ENCODE peak calls at places on chromosomes 11 and 22, in seven cellular contexts. One of them, this sample, is unnamed.

GRCh38 chr22:19880786-19881569 is 26.3 kb upstream of the GNB1L start:
- DNase-seq in thoracic aorta: no peak
- DNase-seq in HCT116: peak; percentile 41
- DNase-seq in cardiac muscle cell: peak; percentile 56
- DNase-seq in Peyer's patch: peak; percentile 51
- DNase-seq in colonic mucosa: peak; percentile 22
- DNase-seq in brain microvascular endothelial cell: peak; percentile 98
- DNase-seq in this sample: no peak

GRCh38 chr11:125591659-125592304 is 870 bp upstream of the STT3A start:
- DNase-seq in colonic mucosa: peak; percentile 47
- DNase-seq in thoracic aorta: peak; percentile 4
- DNase-seq in brain microvascular endothelial cell: peak; percentile 17
- DNase-seq in Peyer's patch: peak; percentile 63
- DNase-seq in HCT116: no peak
- DNase-seq in cardiac muscle cell: peak; percentile 51
- DNase-seq in this sample: peak; percentile 50

GRCh38 chr11:104151404-104152204 is 12.3 kb downstream of the PDGFD start:
- DNase-seq in colonic mucosa: no peak
- DNase-seq in Peyer's patch: no peak
- DNase-seq in thoracic aorta: no peak
- DNase-seq in cardiac muscle cell: no peak
- DNase-seq in brain microvascular endothelial cell: no peak
- DNase-seq in HCT116: peak; percentile 16
- DNase-seq in this sample: no peak

GRCh38 chr22:31556627-31557203 is 60.4 kb downstream of the SFI1 start:
- DNase-seq in brain microvascular endothelial cell: peak; percentile 27
- DNase-seq in Peyer's patch: no peak
- DNase-seq in thoracic aorta: no peak
- DNase-seq in HCT116: peak; percentile 6
- DNase-seq in colonic mucosa: no peak
- DNase-seq in cardiac muscle cell: peak; percentile 44
- DNase-seq in this sample: no peak

GRCh38 chr22:29713156-29713715 is 6.6 kb upstream of the CABP7 start:
- DNase-seq in cardiac muscle cell: no peak
- DNase-seq in colonic mucosa: no peak
- DNase-seq in thoracic aorta: no peak
- DNase-seq in HCT116: no peak
- DNase-seq in brain microvascular endothelial cell: no peak
- DNase-seq in Peyer's patch: no peak
- DNase-seq in this sample: no peak

GRCh38 chr11:6586434-6587359 is 16.7 kb downstream of the RRP8 start:
- DNase-seq in brain microvascular endothelial cell: no peak
- DNase-seq in Peyer's patch: no peak
- DNase-seq in thoracic aorta: no peak
- DNase-seq in HCT116: no peak
- DNase-seq in cardiac muscle cell: no peak
- DNase-seq in colonic mucosa: peak; percentile 14
- DNase-seq in this sample: no peak

GRCh38 chr11:110147965-110148709 is 54.9 kb downstream of the ZC3H12C start:
- DNase-seq in thoracic aorta: no peak
- DNase-seq in cardiac muscle cell: no peak
- DNase-seq in brain microvascular endothelial cell: peak; percentile 87
- DNase-seq in Peyer's patch: no peak
- DNase-seq in colonic mucosa: no peak
- DNase-seq in HCT116: peak; percentile 12
- DNase-seq in this sample: no peak

GRCh38 chr11:12841946-12842630 is 167.0 kb upstream of the RASSF10 start:
- DNase-seq in thoracic aorta: no peak
- DNase-seq in cardiac muscle cell: no peak
- DNase-seq in brain microvascular endothelial cell: peak; percentile 75
- DNase-seq in colonic mucosa: no peak
- DNase-seq in Peyer's patch: no peak
- DNase-seq in HCT116: no peak
- DNase-seq in this sample: peak; percentile 71

GRCh38 chr22:46026907-46027218 is 49.9 kb upstream of the WNT7B start:
- DNase-seq in colonic mucosa: no peak
- DNase-seq in HCT116: no peak
- DNase-seq in cardiac muscle cell: no peak
- DNase-seq in thoracic aorta: no peak
- DNase-seq in Peyer's patch: no peak
- DNase-seq in brain microvascular endothelial cell: no peak
- DNase-seq in this sample: no peak

GRCh38 chr11:41400124-41400523 is 59.3 kb downstream of the LRRC4C start:
- DNase-seq in cardiac muscle cell: no peak
- DNase-seq in thoracic aorta: no peak
- DNase-seq in brain microvascular endothelial cell: no peak
- DNase-seq in HCT116: no peak
- DNase-seq in colonic mucosa: no peak
- DNase-seq in Peyer's patch: no peak
- DNase-seq in this sample: no peak

GRCh38 chr11:6321961-6322362 is 1.7 kb upstream of the CAVIN3 start:
- DNase-seq in Peyer's patch: no peak
- DNase-seq in colonic mucosa: no peak
- DNase-seq in cardiac muscle cell: peak; percentile 5
- DNase-seq in HCT116: peak; percentile 52
- DNase-seq in brain microvascular endothelial cell: peak; percentile 11
- DNase-seq in thoracic aorta: no peak
- DNase-seq in this sample: no peak

GRCh38 chr11:69274531-69275016 is 19.4 kb upstream of the MYEOV start:
- DNase-seq in thoracic aorta: no peak
- DNase-seq in brain microvascular endothelial cell: no peak
- DNase-seq in Peyer's patch: peak; percentile 66
- DNase-seq in HCT116: no peak
- DNase-seq in colonic mucosa: peak; percentile 90
- DNase-seq in cardiac muscle cell: no peak
- DNase-seq in this sample: no peak

GRCh38 chr11:110479070-110479444 is 49.3 kb downstream of the FDX1 start:
- DNase-seq in colonic mucosa: no peak
- DNase-seq in Peyer's patch: no peak
- DNase-seq in HCT116: no peak
- DNase-seq in brain microvascular endothelial cell: no peak
- DNase-seq in cardiac muscle cell: no peak
- DNase-seq in thoracic aorta: no peak
- DNase-seq in this sample: no peak

GRCh38 chr11:8812438-8812837 is 98.6 kb upstream of the AKIP1 start:
- DNase-seq in colonic mucosa: no peak
- DNase-seq in cardiac muscle cell: no peak
- DNase-seq in HCT116: no peak
- DNase-seq in thoracic aorta: no peak
- DNase-seq in brain microvascular endothelial cell: no peak
- DNase-seq in Peyer's patch: no peak
- DNase-seq in this sample: no peak

GRCh38 chr11:61007383-61007970 is 36.0 kb downstream of the CD6 start:
- DNase-seq in colonic mucosa: peak; percentile 36
- DNase-seq in brain microvascular endothelial cell: no peak
- DNase-seq in Peyer's patch: no peak
- DNase-seq in HCT116: no peak
- DNase-seq in cardiac muscle cell: peak; percentile 50
- DNase-seq in thoracic aorta: no peak
- DNase-seq in this sample: no peak

GRCh38 chr11:110076388-110076965 is 16.7 kb upstream of the ZC3H12C start:
- DNase-seq in thoracic aorta: no peak
- DNase-seq in brain microvascular endothelial cell: no peak
- DNase-seq in Peyer's patch: peak; percentile 75
- DNase-seq in cardiac muscle cell: no peak
- DNase-seq in HCT116: no peak
- DNase-seq in colonic mucosa: peak; percentile 78
- DNase-seq in this sample: no peak

GRCh38 chr11:31817621-31818493 is 6.7 kb upstream of the PAX6 start:
- DNase-seq in thoracic aorta: no peak
- DNase-seq in colonic mucosa: no peak
- DNase-seq in cardiac muscle cell: no peak
- DNase-seq in HCT116: no peak
- DNase-seq in brain microvascular endothelial cell: no peak
- DNase-seq in Peyer's patch: no peak
- DNase-seq in this sample: peak; percentile 57
- H3K27me3 ChIP-seq in thoracic aorta: peaks cover 43% of the 10 kb centered on the region
- H3K27me3 ChIP-seq in colonic mucosa: peaks cover 98% of the 10 kb centered on the region
- H3K27me3 ChIP-seq in cardiac muscle cell: peaks cover 100% of the 10 kb centered on the region
- H3K27me3 ChIP-seq in HCT116: no peaks in the 10 kb centered on the region
- H3K27me3 ChIP-seq in brain microvascular endothelial cell: peaks cover 96% of the 10 kb centered on the region
- H3K27me3 ChIP-seq in Peyer's patch: peaks cover 79% of the 10 kb centered on the region
- H3K27me3 ChIP-seq in this sample: peaks cover 9% of the 10 kb centered on the region

DNA sequence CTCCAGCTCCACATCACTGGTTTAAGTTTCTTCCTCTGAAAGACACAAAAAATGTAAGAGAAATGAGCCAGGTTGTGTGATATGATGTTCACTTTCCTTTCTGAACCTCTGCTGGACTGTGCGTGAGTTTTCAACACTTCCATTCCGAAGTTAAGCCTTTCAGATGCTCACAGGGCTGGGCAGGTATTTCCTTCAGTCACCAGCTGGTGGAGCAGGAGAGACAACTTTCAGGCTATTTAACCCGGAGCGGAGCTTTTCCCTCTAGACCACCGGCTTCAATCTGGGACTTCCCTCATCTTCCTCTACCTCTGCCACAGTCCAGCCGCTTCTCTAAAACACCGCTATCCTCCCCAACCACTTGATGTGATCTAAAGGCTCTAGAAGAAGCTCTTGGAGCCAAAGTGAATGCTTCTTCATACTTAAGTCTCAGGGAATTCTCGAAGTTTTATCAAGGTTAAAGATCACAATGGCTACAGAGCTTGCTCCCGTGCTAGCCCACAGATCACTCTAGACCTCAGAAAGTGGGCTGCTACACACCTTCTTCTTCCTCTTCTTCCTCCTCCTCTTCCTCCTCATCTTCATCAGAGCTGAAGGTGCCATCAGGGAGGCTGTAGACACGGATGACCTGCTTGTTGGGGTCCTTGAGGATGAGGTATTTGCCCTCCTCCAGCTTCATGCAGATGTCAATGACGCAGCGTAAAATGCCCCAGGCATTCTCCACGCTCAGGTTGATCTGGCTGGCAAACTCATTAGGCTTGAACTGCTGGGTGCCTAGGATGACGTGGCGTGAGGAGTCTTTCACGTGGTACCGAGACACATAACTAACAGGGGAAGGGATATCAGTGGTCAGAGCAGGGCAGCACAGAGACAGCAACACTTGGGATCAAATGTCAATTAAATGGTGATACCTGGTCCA is 4.4 kb upstream of the FOXRED2 start:
- DNase-seq in Peyer's patch: peak; percentile 67
- DNase-seq in colonic mucosa: peak; percentile 48
- DNase-seq in brain microvascular endothelial cell: peak; percentile 51
- DNase-seq in HCT116: no peak
- DNase-seq in thoracic aorta: no peak
- DNase-seq in cardiac muscle cell: peak; percentile 66
- DNase-seq in this sample: peak; percentile 60
- H3K36me3 ChIP-seq in Peyer's patch: peaks cover 2% of the 10 kb centered on the region
- H3K36me3 ChIP-seq in colonic mucosa: peaks cover 31% of the 10 kb centered on the region
- H3K36me3 ChIP-seq in brain microvascular endothelial cell: peaks cover 61% of the 10 kb centered on the region
- H3K36me3 ChIP-seq in HCT116: peaks cover 53% of the 10 kb centered on the region
- H3K36me3 ChIP-seq in thoracic aorta: peaks cover 53% of the 10 kb centered on the region
- H3K36me3 ChIP-seq in cardiac muscle cell: peaks cover 49% of the 10 kb centered on the region
- H3K36me3 ChIP-seq in this sample: no peaks in the 10 kb centered on the region

GRCh38 chr11:94738746-94739145 is 29.4 kb upstream of the AMOTL1 start:
- DNase-seq in colonic mucosa: no peak
- DNase-seq in Peyer's patch: no peak
- DNase-seq in HCT116: no peak
- DNase-seq in brain microvascular endothelial cell: no peak
- DNase-seq in cardiac muscle cell: no peak
- DNase-seq in thoracic aorta: no peak
- DNase-seq in this sample: no peak
- H3K27me3 ChIP-seq in colonic mucosa: peaks cover 43% of the 10 kb centered on the region
- H3K27me3 ChIP-seq in Peyer's patch: peaks cover 10% of the 10 kb centered on the region
- H3K27me3 ChIP-seq in HCT116: no peaks in the 10 kb centered on the region
- H3K27me3 ChIP-seq in brain microvascular endothelial cell: no peaks in the 10 kb centered on the region
- H3K27me3 ChIP-seq in cardiac muscle cell: peaks cover 100% of the 10 kb centered on the region
- H3K27me3 ChIP-seq in thoracic aorta: no peaks in the 10 kb centered on the region
- H3K27me3 ChIP-seq in this sample: no peaks in the 10 kb centered on the region

GRCh38 chr11:66055021-66055420 is 2.9 kb downstream of the SF3B2 start:
- DNase-seq in HCT116: no peak
- DNase-seq in brain microvascular endothelial cell: no peak
- DNase-seq in thoracic aorta: no peak
- DNase-seq in Peyer's patch: no peak
- DNase-seq in cardiac muscle cell: no peak
- DNase-seq in colonic mucosa: no peak
- DNase-seq in this sample: no peak
- H3K36me3 ChIP-seq in HCT116: peaks cover 51% of the 10 kb centered on the region
- H3K36me3 ChIP-seq in brain microvascular endothelial cell: peaks cover 59% of the 10 kb centered on the region
- H3K36me3 ChIP-seq in thoracic aorta: peaks cover 56% of the 10 kb centered on the region
- H3K36me3 ChIP-seq in Peyer's patch: no peaks in the 10 kb centered on the region
- H3K36me3 ChIP-seq in cardiac muscle cell: peaks cover 46% of the 10 kb centered on the region
- H3K36me3 ChIP-seq in colonic mucosa: peaks cover 34% of the 10 kb centered on the region
- H3K36me3 ChIP-seq in this sample: no peaks in the 10 kb centered on the region